ENCODE peak calls at places on chromosomes 3 and 15, in six cellular contexts. A is IMR-90, I is body of pancreas, L is NB4, S is HCT116, R is adrenal gland. U is an unnamed sample.

GRCh38 chr3:148992027-148992634 is 791 bp downstream of the GYG1 start:
- DNase-seq in A (no peak), I (peak), L (peak), S (no peak), R (peak), U (peak)

GRCh38 chr3:148232409-148232808 is 465.3 kb upstream of the AGTR1 start:
- DNase-seq in A (no peak), I (no peak), L (no peak), S (no peak), R (no peak), U (no peak)

GRCh38 chr3:137869022-137869421 is 104.9 kb downstream of the SOX14 start:
- DNase-seq in A (no peak), I (no peak), L (no peak), S (no peak), R (no peak), U (no peak)

GRCh38 chr3:108662141-108662738 is 72.7 kb downstream of the DZIP3 start:
- DNase-seq in A (peak), I (peak), L (peak), S (peak), R (peak), U (peak)

GRCh38 chr3:193560870-193561269 is 6.2 kb upstream of the ATP13A4 start:
- DNase-seq in A (no peak), I (no peak), L (no peak), S (no peak), R (no peak), U (no peak)

GRCh38 chr15:96893159-96893906 is 562.8 kb downstream of the NR2F2 start:
- DNase-seq in A (no peak), I (peak), L (peak), S (no peak), R (peak), U (no peak)

GRCh38 chr3:188931531-188931930 is 240.2 kb upstream of the TPRG1 start:
- DNase-seq in A (no peak), I (no peak), L (no peak), S (no peak), R (no peak), U (no peak)

GRCh38 chr15:92599394-92599970 is 56.1 kb downstream of the FAM174B start:
- DNase-seq in A (peak), I (no peak), L (no peak), S (no peak), R (no peak), U (no peak)

GRCh38 chr3:172216267-172216666 is 176.9 kb downstream of the FNDC3B start:
- DNase-seq in A (no peak), I (no peak), L (no peak), S (no peak), R (no peak), U (no peak)

DNA sequence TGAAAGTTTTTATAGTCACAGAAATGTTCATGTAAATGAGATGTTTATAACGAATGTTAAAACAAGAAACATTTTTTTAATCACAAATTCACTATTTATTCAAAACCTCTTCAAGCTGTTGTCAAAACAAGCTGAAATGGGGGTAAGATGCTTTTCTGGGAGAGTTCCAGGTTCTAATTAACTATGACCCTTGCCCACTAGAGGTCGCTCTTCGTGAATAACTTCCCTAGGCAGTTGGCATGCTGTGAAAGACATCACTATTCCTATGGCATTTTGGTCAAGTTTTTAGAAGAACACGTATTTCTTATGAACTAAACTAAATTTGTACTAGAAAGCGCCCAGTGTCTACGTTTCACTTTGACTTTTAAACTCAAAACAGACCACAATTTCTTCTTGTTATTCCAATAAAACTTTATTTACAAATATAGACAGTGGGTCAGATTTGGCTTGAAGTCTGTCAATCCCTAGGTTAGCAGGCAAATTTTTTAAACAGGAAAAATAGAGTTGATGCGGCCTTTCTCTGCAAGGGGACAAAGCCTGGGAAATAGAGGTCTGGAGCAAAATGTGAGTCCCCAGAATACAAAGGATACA is 62.8 kb upstream of the CMTM8 start:
- DNase-seq in A (peak), I (peak), L (peak), S (peak), R (peak), U (peak)
- TF ChIP-seq POLR2A in A (no peak), I (no peak), L (no peak), S (no peak), R (no peak), U (no peak)

GRCh38 chr3:37453393-37454391 is 279.3 kb upstream of the LRRFIP2 start:
- DNase-seq in A (no peak), I (peak), L (no peak), S (no peak), R (peak), U (no peak)

GRCh38 chr3:37456791-37457190 is 282.4 kb upstream of the LRRFIP2 start:
- DNase-seq in A (no peak), I (no peak), L (no peak), S (no peak), R (no peak), U (no peak)

GRCh38 chr3:37457392-37458065 is 283.1 kb upstream of the LRRFIP2 start:
- DNase-seq in A (no peak), I (no peak), L (no peak), S (no peak), R (no peak), U (no peak)

GRCh38 chr3:37458162-37458895 is 283.9 kb upstream of the LRRFIP2 start:
- DNase-seq in A (no peak), I (no peak), L (peak), S (no peak), R (peak), U (no peak)

DNA sequence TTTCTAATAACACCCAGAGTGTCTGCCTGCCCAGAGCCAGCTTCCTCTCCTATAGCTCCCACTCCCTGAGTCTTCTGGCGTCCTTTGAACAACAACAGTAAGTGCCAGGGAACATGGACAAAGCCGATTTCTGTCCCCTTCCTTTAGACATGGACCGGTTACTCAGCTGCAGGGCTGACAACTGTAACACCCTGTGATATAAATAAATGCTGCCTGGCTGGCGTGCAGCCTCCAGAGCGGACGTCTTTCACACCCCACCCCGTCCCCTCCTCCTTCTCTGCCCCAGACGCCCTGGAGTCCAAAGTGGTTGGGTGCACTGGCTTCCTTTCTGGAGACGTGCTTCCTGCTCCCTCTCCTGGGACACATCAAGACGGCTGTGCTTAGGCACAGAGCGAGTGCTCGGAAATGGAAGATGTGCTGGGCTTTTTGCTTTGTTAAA is 281.9 kb upstream of the LRRFIP2 start:
- DNase-seq in A (no peak), I (peak), L (peak), S (no peak), R (peak), U (no peak)
- TF ChIP-seq POLR2A in A (no peak), I (peak), L (no peak), S (no peak), R (no peak), U (no peak)

DNA sequence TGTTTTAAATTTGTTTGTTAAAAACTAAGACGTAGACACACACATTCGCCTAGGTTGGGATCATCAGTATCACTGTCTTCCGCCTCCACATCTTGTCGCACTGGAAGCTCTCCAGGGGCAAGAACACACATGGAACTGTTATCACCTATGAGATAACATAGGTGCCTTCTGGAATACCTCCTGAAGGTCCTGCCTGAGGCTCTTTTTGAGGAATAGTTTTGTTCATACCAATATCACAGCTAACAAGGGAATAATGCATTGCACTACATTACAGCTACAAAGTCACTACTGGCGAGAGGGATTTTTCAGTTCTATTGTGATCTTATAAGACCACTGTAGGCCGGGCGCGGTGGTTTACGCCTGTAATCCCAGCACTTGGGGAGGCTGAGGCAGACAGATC is 29.9 kb downstream of the ZWILCH start:
- DNase-seq in A (no peak), I (no peak), L (no peak), S (no peak), R (no peak), U (no peak)
- TF ChIP-seq POLR2A in A (no peak), I (no peak), L (no peak), S (no peak), R (no peak), U (no peak)

GRCh38 chr3:125140817-125141595 is 71.5 kb downstream of the SLC12A8 start:
- DNase-seq in A (no peak), I (no peak), L (no peak), S (no peak), R (no peak), U (no peak)
- TF ChIP-seq POLR2A in A (no peak), I (no peak), L (no peak), S (no peak), R (no peak), U (no peak)

GRCh38 chr3:113744941-113745272 is 1.1 kb downstream of the NAA50 start:
- DNase-seq in A (no peak), I (no peak), L (no peak), S (no peak), R (no peak), U (no peak)

GRCh38 chr3:113745273-113746068 is 578 bp downstream of the NAA50 start:
- DNase-seq in A (peak), I (peak), L (peak), S (peak), R (peak), U (peak)

GRCh38 chr3:113746069-113746954 is at the start of gene NAA50:
- DNase-seq in A (peak), I (peak), L (peak), S (peak), R (peak), U (peak)

GRCh38 chr3:113747719-113748046 is 848 bp downstream of the ATP6V1A start:
- DNase-seq in A (no peak), I (no peak), L (peak), S (no peak), R (no peak), U (no peak)

DNA sequence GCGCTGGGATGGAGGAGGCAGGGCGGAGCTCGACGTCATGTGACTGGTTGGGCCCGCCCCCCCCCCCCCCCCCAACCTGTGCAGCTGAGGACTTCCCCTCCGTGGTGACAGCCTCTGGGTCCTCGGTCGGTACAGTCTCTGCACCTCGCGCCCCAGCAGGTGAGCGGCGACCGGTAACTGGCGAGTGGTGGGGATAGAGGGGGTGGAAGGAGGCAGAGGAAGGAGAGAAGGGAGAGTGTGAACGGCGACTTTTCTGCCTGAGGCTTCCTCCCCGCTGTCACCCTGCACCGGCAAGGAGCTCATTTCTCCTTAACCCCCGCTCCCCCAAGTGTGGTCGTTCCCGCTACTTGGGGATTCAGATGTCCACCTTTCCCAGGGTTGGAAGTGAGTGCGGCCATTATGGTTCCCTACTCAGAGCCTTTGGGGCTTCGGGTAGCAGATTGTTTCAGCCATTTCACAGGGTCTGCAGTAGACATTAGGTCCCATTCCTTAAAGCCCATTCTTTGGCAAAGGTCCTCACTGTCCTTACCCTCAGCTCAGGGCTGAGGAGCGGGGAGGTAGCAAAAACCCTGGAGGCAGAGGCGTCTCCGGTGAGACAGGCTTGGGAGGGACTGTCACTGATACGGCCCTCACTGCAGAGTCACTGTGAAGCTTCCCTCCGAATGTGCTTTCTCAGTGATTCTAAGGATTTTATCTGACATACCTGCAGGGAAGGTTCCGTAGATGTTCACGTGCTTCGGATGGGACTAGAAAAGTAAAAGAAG is at the start of gene ATP6V1A:
- DNase-seq in A (no peak), I (peak), L (peak), S (no peak), R (peak), U (peak)
- TF ChIP-seq POLR2A in A (no peak), I (peak), L (peak), S (no peak), R (no peak), U (no peak)

U was measured in erythroblast.